ENCODE peak calls at places on chromosomes 11 and 22, in seven cellular contexts. One of them, this sample, is unnamed.

GRCh38 chr11:1546536-1547466 is 25.3 kb downstream of the DUSP8 start:
- DNase-seq in HCT116: no peak
- DNase-seq in lung: no peak
- DNase-seq in CD8-positive, alpha-beta memory T cell: peak; percentile 31
- DNase-seq in tibial nerve: no peak
- DNase-seq in K562: peak; percentile 90
- DNase-seq in cardiac muscle cell: peak; percentile 83
- DNase-seq in this sample: peak; percentile 60

GRCh38 chr22:49736538-49736937 is 91.1 kb downstream of the BRD1 start:
- DNase-seq in HCT116: no peak
- DNase-seq in lung: no peak
- DNase-seq in CD8-positive, alpha-beta memory T cell: no peak
- DNase-seq in tibial nerve: no peak
- DNase-seq in K562: no peak
- DNase-seq in cardiac muscle cell: no peak
- DNase-seq in this sample: no peak

GRCh38 chr22:30212363-30212995 is 34.1 kb downstream of the LIF start:
- DNase-seq in HCT116: peak; percentile 93
- DNase-seq in lung: peak; percentile 89
- DNase-seq in CD8-positive, alpha-beta memory T cell: no peak
- DNase-seq in tibial nerve: peak; percentile 46
- DNase-seq in K562: no peak
- DNase-seq in cardiac muscle cell: no peak
- DNase-seq in this sample: no peak

GRCh38 chr22:49299821-49300231 is 527.8 kb downstream of the BRD1 start:
- DNase-seq in HCT116: no peak
- DNase-seq in lung: no peak
- DNase-seq in CD8-positive, alpha-beta memory T cell: no peak
- DNase-seq in tibial nerve: peak; percentile 10
- DNase-seq in K562: no peak
- DNase-seq in cardiac muscle cell: no peak
- DNase-seq in this sample: no peak

GRCh38 chr22:41812805-41813545 is 12.5 kb downstream of the CCDC134 start:
- DNase-seq in HCT116: no peak
- DNase-seq in lung: no peak
- DNase-seq in CD8-positive, alpha-beta memory T cell: no peak
- DNase-seq in tibial nerve: no peak
- DNase-seq in K562: no peak
- DNase-seq in cardiac muscle cell: no peak
- DNase-seq in this sample: no peak

GRCh38 chr11:64854534-64855502 is 10.4 kb upstream of the CDC42BPG start:
- DNase-seq in HCT116: peak; percentile 91
- DNase-seq in lung: peak; percentile 90
- DNase-seq in CD8-positive, alpha-beta memory T cell: peak; percentile 63
- DNase-seq in tibial nerve: peak; percentile 52
- DNase-seq in K562: peak; percentile 80
- DNase-seq in cardiac muscle cell: no peak
- DNase-seq in this sample: no peak

GRCh38 chr22:36998620-36999351 is 20.5 kb downstream of the TST start:
- DNase-seq in HCT116: peak; percentile 58
- DNase-seq in lung: no peak
- DNase-seq in CD8-positive, alpha-beta memory T cell: no peak
- DNase-seq in tibial nerve: no peak
- DNase-seq in K562: no peak
- DNase-seq in cardiac muscle cell: no peak
- DNase-seq in this sample: no peak

GRCh38 chr11:103338621-103339484 is 229.6 kb downstream of the DYNC2H1 start:
- DNase-seq in HCT116: no peak
- DNase-seq in lung: no peak
- DNase-seq in CD8-positive, alpha-beta memory T cell: no peak
- DNase-seq in tibial nerve: no peak
- DNase-seq in K562: no peak
- DNase-seq in cardiac muscle cell: no peak
- DNase-seq in this sample: no peak

GRCh38 chr22:45446216-45446615 is 32.7 kb downstream of the RIBC2 start:
- DNase-seq in HCT116: no peak
- DNase-seq in lung: no peak
- DNase-seq in CD8-positive, alpha-beta memory T cell: no peak
- DNase-seq in tibial nerve: no peak
- DNase-seq in K562: no peak
- DNase-seq in cardiac muscle cell: no peak
- DNase-seq in this sample: no peak

GRCh38 chr22:45445031-45445710 is 31.7 kb downstream of the RIBC2 start:
- DNase-seq in HCT116: no peak
- DNase-seq in lung: no peak
- DNase-seq in CD8-positive, alpha-beta memory T cell: no peak
- DNase-seq in tibial nerve: no peak
- DNase-seq in K562: no peak
- DNase-seq in cardiac muscle cell: peak; percentile 28
- DNase-seq in this sample: no peak

GRCh38 chr22:45450931-45451651 is 37.6 kb downstream of the RIBC2 start:
- DNase-seq in HCT116: no peak
- DNase-seq in lung: no peak
- DNase-seq in CD8-positive, alpha-beta memory T cell: no peak
- DNase-seq in tibial nerve: no peak
- DNase-seq in K562: no peak
- DNase-seq in cardiac muscle cell: no peak
- DNase-seq in this sample: no peak

GRCh38 chr22:45450101-45450785 is 36.8 kb downstream of the RIBC2 start:
- DNase-seq in HCT116: no peak
- DNase-seq in lung: no peak
- DNase-seq in CD8-positive, alpha-beta memory T cell: no peak
- DNase-seq in tibial nerve: no peak
- DNase-seq in K562: no peak
- DNase-seq in cardiac muscle cell: no peak
- DNase-seq in this sample: no peak

DNA sequence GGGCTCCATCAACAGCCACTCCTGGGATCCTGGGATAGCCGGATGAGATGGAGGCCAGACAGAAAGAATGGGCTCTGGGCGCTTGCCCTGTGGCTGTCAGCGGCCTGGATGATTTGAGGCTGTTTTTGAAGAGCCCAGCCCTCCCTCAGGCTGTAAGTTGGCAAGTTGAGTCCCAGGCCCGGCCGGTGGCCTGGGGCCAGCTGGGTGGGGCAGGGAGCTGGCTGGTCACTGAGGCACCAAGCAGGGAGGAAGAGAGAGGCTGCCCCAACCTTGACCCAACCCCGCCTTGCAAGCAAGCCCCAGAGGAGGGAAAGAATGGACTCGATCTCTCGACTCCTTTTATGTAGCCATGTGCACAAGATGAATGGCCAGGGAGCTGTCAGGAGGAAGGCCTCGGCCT is 34.9 kb downstream of the RIBC2 start:
- DNase-seq in HCT116: no peak
- DNase-seq in lung: peak; percentile 39
- DNase-seq in CD8-positive, alpha-beta memory T cell: no peak
- DNase-seq in tibial nerve: peak; percentile 57
- DNase-seq in K562: no peak
- DNase-seq in cardiac muscle cell: no peak
- DNase-seq in this sample: no peak
- H3K27ac ChIP-seq in HCT116: no peak overlapping the region
- H3K27ac ChIP-seq in lung: no peak overlapping the region
- H3K27ac ChIP-seq in CD8-positive, alpha-beta memory T cell: no peak overlapping the region
- H3K27ac ChIP-seq in tibial nerve: no peak overlapping the region
- H3K27ac ChIP-seq in K562: no peak overlapping the region
- H3K27ac ChIP-seq in cardiac muscle cell: no peak overlapping the region
- H3K27ac ChIP-seq in this sample: no peak overlapping the region

DNA sequence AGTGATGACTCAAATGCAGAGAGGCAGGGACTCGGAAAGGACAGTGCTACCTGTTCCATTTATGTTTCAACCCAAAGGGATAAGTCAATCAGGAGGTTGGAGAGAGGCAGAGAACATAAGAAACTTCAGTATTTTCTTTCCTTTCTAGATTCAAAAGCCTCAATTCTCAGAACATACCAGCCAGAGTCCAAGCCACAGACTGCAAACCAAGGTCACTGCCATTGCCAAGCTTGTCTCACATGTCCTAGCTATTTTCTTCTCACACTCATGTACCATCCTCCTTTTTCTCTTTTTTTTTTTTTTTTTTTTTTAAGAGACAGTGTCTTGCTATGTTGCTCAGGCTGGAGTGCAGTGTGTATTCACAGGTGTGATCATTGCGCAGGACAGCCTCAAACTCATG is 111.7 kb upstream of the AKIP1 start:
- DNase-seq in HCT116: no peak
- DNase-seq in lung: no peak
- DNase-seq in CD8-positive, alpha-beta memory T cell: no peak
- DNase-seq in tibial nerve: no peak
- DNase-seq in K562: no peak
- DNase-seq in cardiac muscle cell: no peak
- DNase-seq in this sample: no peak
- H3K4me1 ChIP-seq in HCT116: peaks cover 10% of the 10 kb centered on the region
- H3K4me1 ChIP-seq in lung: peaks cover 20% of the 10 kb centered on the region
- H3K4me1 ChIP-seq in CD8-positive, alpha-beta memory T cell: no peaks in the 10 kb centered on the region
- H3K4me1 ChIP-seq in tibial nerve: peaks cover 30% of the 10 kb centered on the region
- H3K4me1 ChIP-seq in K562: no peaks in the 10 kb centered on the region
- H3K4me1 ChIP-seq in cardiac muscle cell: peaks cover 23% of the 10 kb centered on the region
- H3K4me1 ChIP-seq in this sample: no peaks in the 10 kb centered on the region

DNA sequence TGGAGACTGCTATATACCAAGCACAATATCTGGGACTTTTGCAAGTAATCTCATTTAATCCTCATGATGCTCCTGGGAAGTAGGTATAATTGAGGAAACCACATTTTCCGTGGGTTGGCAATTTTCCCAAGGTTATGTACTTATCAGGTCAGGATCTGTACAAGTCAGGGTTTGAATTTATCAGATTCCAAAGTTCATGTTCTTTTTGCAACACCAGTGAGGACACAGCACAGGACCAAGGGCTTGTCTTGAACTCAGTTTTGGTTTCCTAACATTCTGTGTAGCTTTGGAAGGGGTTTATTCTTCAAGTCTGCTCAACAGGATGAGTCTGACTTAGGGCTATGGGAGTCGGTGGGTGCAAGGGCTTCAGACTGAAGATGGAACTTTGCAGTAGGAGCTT is 30.4 kb downstream of the INSC start:
- DNase-seq in HCT116: no peak
- DNase-seq in lung: no peak
- DNase-seq in CD8-positive, alpha-beta memory T cell: no peak
- DNase-seq in tibial nerve: no peak
- DNase-seq in K562: no peak
- DNase-seq in cardiac muscle cell: no peak
- DNase-seq in this sample: no peak
- H3K27ac ChIP-seq in HCT116: no peak overlapping the region
- H3K27ac ChIP-seq in lung: no peak overlapping the region
- H3K27ac ChIP-seq in CD8-positive, alpha-beta memory T cell: no peak overlapping the region
- H3K27ac ChIP-seq in tibial nerve: no peak overlapping the region
- H3K27ac ChIP-seq in K562: no peak overlapping the region
- H3K27ac ChIP-seq in cardiac muscle cell: no peak overlapping the region
- H3K27ac ChIP-seq in this sample: no peak overlapping the region

GRCh38 chr11:111935331-111936044 is 1.7 kb upstream of the DIXDC1 start:
- DNase-seq in HCT116: no peak
- DNase-seq in lung: no peak
- DNase-seq in CD8-positive, alpha-beta memory T cell: no peak
- DNase-seq in tibial nerve: no peak
- DNase-seq in K562: no peak
- DNase-seq in cardiac muscle cell: no peak
- DNase-seq in this sample: no peak
- H3K4me1 ChIP-seq in HCT116: peaks cover 33% of the 10 kb centered on the region
- H3K4me1 ChIP-seq in lung: peaks cover 14% of the 10 kb centered on the region
- H3K4me1 ChIP-seq in CD8-positive, alpha-beta memory T cell: peaks cover 37% of the 10 kb centered on the region
- H3K4me1 ChIP-seq in tibial nerve: peaks cover 72% of the 10 kb centered on the region
- H3K4me1 ChIP-seq in K562: peaks cover 31% of the 10 kb centered on the region
- H3K4me1 ChIP-seq in cardiac muscle cell: peaks cover 40% of the 10 kb centered on the region
- H3K4me1 ChIP-seq in this sample: peaks cover 29% of the 10 kb centered on the region

GRCh38 chr22:43079742-43080141 is 9.4 kb downstream of the TTLL1 start:
- DNase-seq in HCT116: no peak
- DNase-seq in lung: no peak
- DNase-seq in CD8-positive, alpha-beta memory T cell: no peak
- DNase-seq in tibial nerve: no peak
- DNase-seq in K562: peak; percentile 38
- DNase-seq in cardiac muscle cell: no peak
- DNase-seq in this sample: no peak
- H3K27ac ChIP-seq in HCT116: no peak overlapping the region
- H3K27ac ChIP-seq in lung: no peak overlapping the region
- H3K27ac ChIP-seq in CD8-positive, alpha-beta memory T cell: no peak overlapping the region
- H3K27ac ChIP-seq in tibial nerve: no peak overlapping the region
- H3K27ac ChIP-seq in K562: no peak overlapping the region
- H3K27ac ChIP-seq in cardiac muscle cell: no peak overlapping the region
- H3K27ac ChIP-seq in this sample: no peak overlapping the region

DNA sequence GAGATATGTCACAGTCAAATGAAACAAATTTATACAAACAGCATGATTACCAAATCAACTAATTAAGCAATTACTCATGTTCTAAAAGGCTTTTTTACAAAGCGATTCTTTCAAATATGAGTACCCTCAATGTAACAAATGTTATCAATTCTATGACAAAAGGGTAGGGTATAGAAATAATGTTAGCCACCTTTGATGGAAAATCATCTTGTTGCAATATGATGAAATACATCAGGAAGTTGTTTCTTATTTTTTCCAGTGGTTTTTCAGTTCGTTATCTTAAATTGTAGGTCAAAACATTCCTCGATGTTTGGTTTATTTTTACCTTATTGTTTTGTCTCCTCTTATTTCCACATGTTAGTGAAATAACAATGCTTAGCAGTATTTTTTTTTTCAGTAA is 6.5 kb downstream of the ARHGEF12 start:
- DNase-seq in HCT116: no peak
- DNase-seq in lung: no peak
- DNase-seq in CD8-positive, alpha-beta memory T cell: no peak
- DNase-seq in tibial nerve: no peak
- DNase-seq in K562: no peak
- DNase-seq in cardiac muscle cell: no peak
- DNase-seq in this sample: no peak
- H3K4me1 ChIP-seq in HCT116: peaks cover 72% of the 10 kb centered on the region
- H3K4me1 ChIP-seq in lung: peaks cover 3% of the 10 kb centered on the region
- H3K4me1 ChIP-seq in CD8-positive, alpha-beta memory T cell: peaks cover 34% of the 10 kb centered on the region
- H3K4me1 ChIP-seq in tibial nerve: peaks cover 93% of the 10 kb centered on the region
- H3K4me1 ChIP-seq in K562: peaks cover 42% of the 10 kb centered on the region
- H3K4me1 ChIP-seq in cardiac muscle cell: peaks cover 78% of the 10 kb centered on the region
- H3K4me1 ChIP-seq in this sample: peaks cover 21% of the 10 kb centered on the region

GRCh38 chr11:69138265-69138664 is 17.5 kb upstream of the SMIM38 start:
- DNase-seq in HCT116: peak; percentile 54
- DNase-seq in lung: no peak
- DNase-seq in CD8-positive, alpha-beta memory T cell: no peak
- DNase-seq in tibial nerve: no peak
- DNase-seq in K562: no peak
- DNase-seq in cardiac muscle cell: no peak
- DNase-seq in this sample: no peak

GRCh38 chr11:69142894-69143293 is 12.8 kb upstream of the SMIM38 start:
- DNase-seq in HCT116: no peak
- DNase-seq in lung: no peak
- DNase-seq in CD8-positive, alpha-beta memory T cell: no peak
- DNase-seq in tibial nerve: no peak
- DNase-seq in K562: peak; percentile 92
- DNase-seq in cardiac muscle cell: no peak
- DNase-seq in this sample: no peak

GRCh38 chr11:69141742-69142141 is 14.0 kb upstream of the SMIM38 start:
- DNase-seq in HCT116: no peak
- DNase-seq in lung: no peak
- DNase-seq in CD8-positive, alpha-beta memory T cell: no peak
- DNase-seq in tibial nerve: no peak
- DNase-seq in K562: no peak
- DNase-seq in cardiac muscle cell: no peak
- DNase-seq in this sample: no peak

GRCh38 chr11:69137148-69137844 is 18.4 kb upstream of the SMIM38 start:
- DNase-seq in HCT116: no peak
- DNase-seq in lung: no peak
- DNase-seq in CD8-positive, alpha-beta memory T cell: no peak
- DNase-seq in tibial nerve: peak; percentile 5
- DNase-seq in K562: no peak
- DNase-seq in cardiac muscle cell: no peak
- DNase-seq in this sample: no peak

GRCh38 chr11:69140635-69141034 is 15.1 kb upstream of the SMIM38 start:
- DNase-seq in HCT116: no peak
- DNase-seq in lung: no peak
- DNase-seq in CD8-positive, alpha-beta memory T cell: no peak
- DNase-seq in tibial nerve: no peak
- DNase-seq in K562: no peak
- DNase-seq in cardiac muscle cell: no peak
- DNase-seq in this sample: no peak
- H3K27ac ChIP-seq in HCT116: no peak overlapping the region
- H3K27ac ChIP-seq in lung: no peak overlapping the region
- H3K27ac ChIP-seq in CD8-positive, alpha-beta memory T cell: no peak overlapping the region
- H3K27ac ChIP-seq in tibial nerve: no peak overlapping the region
- H3K27ac ChIP-seq in K562: no peak overlapping the region
- H3K27ac ChIP-seq in cardiac muscle cell: no peak overlapping the region
- H3K27ac ChIP-seq in this sample: no peak overlapping the region